ENCODE peak calls at places on chromosomes 13 and 19, in four cellular contexts. One of them, this sample, is unnamed.

GRCh38 chr13:75481176-75482069 is 546 bp downstream of the TBC1D4 start:
- DNase-seq in transverse colon: peak; percentile 24
- DNase-seq in esophagus squamous epithelium: no peak
- DNase-seq in adrenal gland: no peak
- DNase-seq in this sample: peak; percentile 88

GRCh38 chr19:35710784-35711723 is 6.7 kb downstream of the ZBTB32 start:
- DNase-seq in transverse colon: no peak
- DNase-seq in esophagus squamous epithelium: no peak
- DNase-seq in adrenal gland: no peak
- DNase-seq in this sample: no peak

GRCh38 chr19:45200614-45201013 is 22.0 kb downstream of the BLOC1S3 start:
- DNase-seq in transverse colon: no peak
- DNase-seq in esophagus squamous epithelium: no peak
- DNase-seq in adrenal gland: no peak
- DNase-seq in this sample: no peak

GRCh38 chr19:6393982-6394412 is 1.0 kb upstream of the GTF2F1 start:
- DNase-seq in transverse colon: peak; percentile 76
- DNase-seq in esophagus squamous epithelium: no peak
- DNase-seq in adrenal gland: no peak
- DNase-seq in this sample: no peak

GRCh38 chr13:50928088-50928487 is 18.5 kb downstream of the RNASEH2B start:
- DNase-seq in transverse colon: no peak
- DNase-seq in esophagus squamous epithelium: no peak
- DNase-seq in adrenal gland: no peak
- DNase-seq in this sample: no peak

GRCh38 chr13:113645329-113645728 is 12.7 kb downstream of the ATP4B start:
- DNase-seq in transverse colon: peak; percentile 6
- DNase-seq in esophagus squamous epithelium: no peak
- DNase-seq in adrenal gland: no peak
- DNase-seq in this sample: no peak

GRCh38 chr13:109669956-109670355 is 116.4 kb downstream of the IRS2 start:
- DNase-seq in transverse colon: no peak
- DNase-seq in esophagus squamous epithelium: no peak
- DNase-seq in adrenal gland: no peak
- DNase-seq in this sample: no peak

GRCh38 chr13:97338571-97338970 is 95.4 kb upstream of the RAP2A start:
- DNase-seq in transverse colon: no peak
- DNase-seq in esophagus squamous epithelium: no peak
- DNase-seq in adrenal gland: no peak
- DNase-seq in this sample: no peak

GRCh38 chr13:22108283-22108897 is 437.5 kb downstream of the FGF9 start:
- DNase-seq in transverse colon: no peak
- DNase-seq in esophagus squamous epithelium: no peak
- DNase-seq in adrenal gland: no peak
- DNase-seq in this sample: no peak

GRCh38 chr19:7067716-7068115 is 1.8 kb upstream of the ZNF557 start:
- DNase-seq in transverse colon: no peak
- DNase-seq in esophagus squamous epithelium: no peak
- DNase-seq in adrenal gland: no peak
- DNase-seq in this sample: no peak

GRCh38 chr19:9909251-9909650 is 27.1 kb downstream of the OLFM2 start:
- DNase-seq in transverse colon: no peak
- DNase-seq in esophagus squamous epithelium: no peak
- DNase-seq in adrenal gland: no peak
- DNase-seq in this sample: no peak

GRCh38 chr13:57470491-57470890 is 161.1 kb upstream of the PCDH17 start:
- DNase-seq in transverse colon: no peak
- DNase-seq in esophagus squamous epithelium: no peak
- DNase-seq in adrenal gland: no peak
- DNase-seq in this sample: no peak

GRCh38 chr19:2808129-2808941 is 11.3 kb upstream of the ZNF554 start:
- DNase-seq in transverse colon: no peak
- DNase-seq in esophagus squamous epithelium: no peak
- DNase-seq in adrenal gland: no peak
- DNase-seq in this sample: no peak

GRCh38 chr13:30134578-30134977 is 172.8 kb downstream of the KATNAL1 start:
- DNase-seq in transverse colon: no peak
- DNase-seq in esophagus squamous epithelium: no peak
- DNase-seq in adrenal gland: no peak
- DNase-seq in this sample: no peak

GRCh38 chr13:90974249-90974954 is 373.1 kb upstream of the MIR17HG start:
- DNase-seq in transverse colon: no peak
- DNase-seq in esophagus squamous epithelium: no peak
- DNase-seq in adrenal gland: no peak
- DNase-seq in this sample: no peak

GRCh38 chr19:43784981-43785808 is 4.4 kb upstream of the KCNN4 start:
- DNase-seq in transverse colon: peak; percentile 70
- DNase-seq in esophagus squamous epithelium: no peak
- DNase-seq in adrenal gland: peak; percentile 78
- DNase-seq in this sample: peak; percentile 60

GRCh38 chr19:2495130-2495641 is 19.3 kb downstream of the GADD45B start:
- DNase-seq in transverse colon: peak; percentile 93
- DNase-seq in esophagus squamous epithelium: no peak
- DNase-seq in adrenal gland: peak; percentile 93
- DNase-seq in this sample: peak; percentile 80

GRCh38 chr13:88068975-88069374 is 397.8 kb downstream of the SLITRK5 start:
- DNase-seq in transverse colon: no peak
- DNase-seq in esophagus squamous epithelium: no peak
- DNase-seq in adrenal gland: no peak
- DNase-seq in this sample: no peak

GRCh38 chr19:5948697-5949564 is 29.0 kb downstream of the RANBP3 start:
- DNase-seq in transverse colon: no peak
- DNase-seq in esophagus squamous epithelium: no peak
- DNase-seq in adrenal gland: no peak
- DNase-seq in this sample: no peak

GRCh38 chr19:3604987-3605343 is 1.7 kb downstream of the TBXA2R start:
- DNase-seq in transverse colon: no peak
- DNase-seq in esophagus squamous epithelium: no peak
- DNase-seq in adrenal gland: no peak
- DNase-seq in this sample: no peak

GRCh38 chr19:21483589-21484170 is 21.7 kb upstream of the ZNF429 start:
- DNase-seq in transverse colon: peak; percentile 51
- DNase-seq in esophagus squamous epithelium: no peak
- DNase-seq in adrenal gland: no peak
- DNase-seq in this sample: peak; percentile 85

GRCh38 chr13:48242677-48243076 is 9.7 kb downstream of the ITM2B start:
- DNase-seq in transverse colon: no peak
- DNase-seq in esophagus squamous epithelium: no peak
- DNase-seq in adrenal gland: no peak
- DNase-seq in this sample: no peak

GRCh38 chr19:45113628-45114027 is 20.6 kb downstream of the PPP1R37 start:
- DNase-seq in transverse colon: peak; percentile 69
- DNase-seq in esophagus squamous epithelium: no peak
- DNase-seq in adrenal gland: no peak
- DNase-seq in this sample: no peak

GRCh38 chr19:8611890-8612806 is 1.6 kb upstream of the ADAMTS10 start:
- DNase-seq in transverse colon: peak; percentile 35
- DNase-seq in esophagus squamous epithelium: no peak
- DNase-seq in adrenal gland: peak; percentile 87
- DNase-seq in this sample: peak; percentile 95

GRCh38 chr13:50684366-50684765 is 159.1 kb downstream of the DLEU7 start:
- DNase-seq in transverse colon: peak; percentile 11
- DNase-seq in esophagus squamous epithelium: no peak
- DNase-seq in adrenal gland: no peak
- DNase-seq in this sample: no peak

GRCh38 chr13:112831801-112832200 is 137.2 kb upstream of the MCF2L start:
- DNase-seq in transverse colon: no peak
- DNase-seq in esophagus squamous epithelium: no peak
- DNase-seq in adrenal gland: no peak
- DNase-seq in this sample: no peak

GRCh38 chr13:111429064-111429558 is 108.7 kb downstream of the TEX29 start:
- DNase-seq in transverse colon: peak; percentile 43
- DNase-seq in esophagus squamous epithelium: no peak
- DNase-seq in adrenal gland: peak; percentile 29
- DNase-seq in this sample: peak; percentile 31

GRCh38 chr13:110687736-110688135 is 18.2 kb downstream of the CARS2 start:
- DNase-seq in transverse colon: no peak
- DNase-seq in esophagus squamous epithelium: no peak
- DNase-seq in adrenal gland: no peak
- DNase-seq in this sample: peak; percentile 74

GRCh38 chr19:48836089-48837017 is at the start of gene HSD17B14:
- DNase-seq in transverse colon: peak; percentile 23
- DNase-seq in esophagus squamous epithelium: no peak
- DNase-seq in adrenal gland: peak; percentile 60
- DNase-seq in this sample: no peak
- TF ChIP-seq POLR2A in transverse colon: no peak
- TF ChIP-seq POLR2A in esophagus squamous epithelium: no peak
- TF ChIP-seq POLR2A in adrenal gland: no peak
- TF ChIP-seq POLR2A in this sample: no peak

GRCh38 chr19:18152817-18153554 is at the start of gene PIK3R2:
- DNase-seq in transverse colon: peak; percentile 100
- DNase-seq in esophagus squamous epithelium: peak; percentile 90
- DNase-seq in adrenal gland: peak; percentile 99
- DNase-seq in this sample: peak; percentile 100

GRCh38 chr19:18153555-18154134 is 682 bp downstream of the PIK3R2 start:
- DNase-seq in transverse colon: peak; percentile 48
- DNase-seq in esophagus squamous epithelium: no peak
- DNase-seq in adrenal gland: peak; percentile 37
- DNase-seq in this sample: no peak

GRCh38 chr19:18149596-18149975 is 3.4 kb upstream of the PIK3R2 start:
- DNase-seq in transverse colon: no peak
- DNase-seq in esophagus squamous epithelium: no peak
- DNase-seq in adrenal gland: no peak
- DNase-seq in this sample: no peak

GRCh38 chr19:18150776-18151624 is 2.0 kb upstream of the PIK3R2 start:
- DNase-seq in transverse colon: no peak
- DNase-seq in esophagus squamous epithelium: no peak
- DNase-seq in adrenal gland: peak; percentile 43
- DNase-seq in this sample: no peak

DNA sequence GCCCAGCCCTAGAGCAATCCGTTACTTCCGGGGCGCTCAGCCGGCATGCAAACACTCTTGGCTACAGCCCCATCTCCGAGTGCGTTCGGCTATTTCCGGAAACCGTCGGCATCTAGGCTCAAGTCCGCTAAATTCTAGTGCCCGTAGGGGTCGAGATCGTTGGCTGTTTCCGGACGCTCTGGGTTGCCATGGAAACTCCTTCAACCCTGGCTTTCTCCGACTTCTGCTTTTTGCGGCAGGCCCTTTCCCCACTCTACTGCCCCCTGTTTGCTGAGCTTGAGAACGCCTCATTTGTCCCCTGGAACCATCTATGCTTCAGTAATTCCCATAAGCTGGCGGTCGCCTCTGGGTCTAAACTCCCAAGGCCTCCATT is 533 bp upstream of the PIK3R2 start:
- DNase-seq in transverse colon: peak; percentile 98
- DNase-seq in esophagus squamous epithelium: peak; percentile 88
- DNase-seq in adrenal gland: peak; percentile 97
- DNase-seq in this sample: peak; percentile 100
- TF ChIP-seq POLR2A in transverse colon: no peak
- TF ChIP-seq POLR2A in esophagus squamous epithelium: no peak
- TF ChIP-seq POLR2A in adrenal gland: no peak
- TF ChIP-seq POLR2A in this sample: no peak

GRCh38 chr13:46297338-46297737 is 85.6 kb downstream of the LRRC63 start:
- DNase-seq in transverse colon: no peak
- DNase-seq in esophagus squamous epithelium: no peak
- DNase-seq in adrenal gland: no peak
- DNase-seq in this sample: no peak
- TF ChIP-seq POLR2A in transverse colon: no peak
- TF ChIP-seq POLR2A in esophagus squamous epithelium: no peak
- TF ChIP-seq POLR2A in adrenal gland: no peak
- TF ChIP-seq POLR2A in this sample: no peak

GRCh38 chr13:76791290-76791664 is 94.9 kb downstream of the KCTD12 start:
- DNase-seq in transverse colon: no peak
- DNase-seq in esophagus squamous epithelium: no peak
- DNase-seq in adrenal gland: no peak
- DNase-seq in this sample: no peak

GRCh38 chr13:76795701-76796695 is 90.2 kb downstream of the KCTD12 start:
- DNase-seq in transverse colon: no peak
- DNase-seq in esophagus squamous epithelium: no peak
- DNase-seq in adrenal gland: no peak
- DNase-seq in this sample: no peak

GRCh38 chr13:76790519-76791289 is 95.5 kb downstream of the KCTD12 start:
- DNase-seq in transverse colon: no peak
- DNase-seq in esophagus squamous epithelium: no peak
- DNase-seq in adrenal gland: no peak
- DNase-seq in this sample: no peak

GRCh38 chr13:76798037-76798436 is 88.2 kb downstream of the KCTD12 start:
- DNase-seq in transverse colon: no peak
- DNase-seq in esophagus squamous epithelium: no peak
- DNase-seq in adrenal gland: no peak
- DNase-seq in this sample: no peak

DNA sequence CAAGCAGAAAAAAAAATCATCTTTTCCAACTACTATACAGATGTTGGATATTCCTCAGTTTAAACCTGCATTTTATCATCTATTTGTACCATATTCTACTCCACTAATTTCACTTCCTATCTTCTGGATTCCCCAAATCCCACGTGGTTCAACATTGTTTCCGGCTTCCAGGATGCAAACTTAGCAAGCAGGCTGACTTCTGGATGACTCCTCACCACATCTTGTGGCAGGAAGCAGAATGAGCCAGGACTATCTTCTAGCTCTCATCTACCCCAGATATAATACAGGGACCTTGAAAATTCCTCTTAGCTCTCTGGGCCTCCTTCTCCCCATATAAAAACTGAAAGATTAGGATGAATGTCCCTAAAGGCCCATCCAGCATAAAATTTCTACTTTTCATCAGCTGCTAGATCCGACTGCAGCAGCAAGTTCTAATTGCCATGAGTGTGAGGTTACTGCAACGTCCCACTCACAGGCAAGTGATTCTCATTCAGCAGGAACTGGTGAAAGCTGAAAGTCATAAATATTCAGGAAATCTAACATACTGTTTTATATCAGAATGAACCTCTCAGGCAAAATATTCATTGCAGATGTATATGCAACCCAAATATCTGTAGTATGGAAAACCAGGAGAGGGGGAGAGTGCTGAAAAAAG is 93.4 kb downstream of the KCTD12 start:
- DNase-seq in transverse colon: no peak
- DNase-seq in esophagus squamous epithelium: no peak
- DNase-seq in adrenal gland: peak; percentile 30
- DNase-seq in this sample: no peak
- TF ChIP-seq POLR2A in transverse colon: no peak
- TF ChIP-seq POLR2A in esophagus squamous epithelium: no peak
- TF ChIP-seq POLR2A in adrenal gland: no peak
- TF ChIP-seq POLR2A in this sample: no peak

GRCh38 chr13:44364601-44365000 is 9.0 kb upstream of the SERP2 start:
- DNase-seq in transverse colon: no peak
- DNase-seq in esophagus squamous epithelium: no peak
- DNase-seq in adrenal gland: no peak
- DNase-seq in this sample: no peak
- TF ChIP-seq POLR2A in transverse colon: no peak
- TF ChIP-seq POLR2A in esophagus squamous epithelium: no peak
- TF ChIP-seq POLR2A in adrenal gland: no peak
- TF ChIP-seq POLR2A in this sample: no peak

This sample was measured in lower leg skin.